ENCODE peak calls at places on chromosomes 4 and X, in seven cellular contexts. Z, T, G, R, S, L and P are unnamed samples. For H3K9me3, the result is how much of the 10 kb centered on the place peaks cover.

GRCh38 chrX:38595801-38596200 is 34.5 kb downstream of the TSPAN7 start:
- DNase-seq in Z (no peak), T (no peak), G (no peak), R (no peak), S (no peak), L (no peak), P (no peak)

GRCh38 chr4:183610033-183610432 is 49.0 kb downstream of the RWDD4 start:
- DNase-seq in Z (peak), T (no peak), G (no peak), R (no peak), S (no peak), L (no peak), P (no peak)

GRCh38 chrX:39811391-39811790 is 286.4 kb downstream of the BCOR start:
- DNase-seq in Z (no peak), T (no peak), G (no peak), R (peak), S (no peak), L (no peak), P (no peak)

GRCh38 chrX:140034916-140035315 is 69.6 kb upstream of the CXorf66 start:
- DNase-seq in Z (peak), T (no peak), G (no peak), R (no peak), S (no peak), L (no peak), P (no peak)

GRCh38 chrX:6053126-6053625 is 175.5 kb downstream of the NLGN4X start:
- DNase-seq in Z (no peak), T (no peak), G (no peak), R (no peak), S (no peak), L (no peak), P (no peak)

GRCh38 chr4:40976343-40976742 is 226.6 kb downstream of the NSUN7 start:
- DNase-seq in Z (peak), T (no peak), G (no peak), R (peak), S (peak), L (no peak), P (no peak)

GRCh38 chrX:39899876-39900787 is 197.6 kb downstream of the BCOR start:
- DNase-seq in Z (no peak), T (no peak), G (no peak), R (no peak), S (no peak), L (no peak), P (no peak)

GRCh38 chr4:166324321-166324720 is 451.3 kb downstream of the TLL1 start:
- DNase-seq in Z (peak), T (no peak), G (no peak), R (peak), S (no peak), L (no peak), P (no peak)

GRCh38 chrX:133776072-133776471 is 209.3 kb downstream of the GPC3 start:
- DNase-seq in Z (peak), T (no peak), G (peak), R (peak), S (peak), L (peak), P (no peak)

GRCh38 chr4:137307806-137308205 is 224.5 kb downstream of the PCDH18 start:
- DNase-seq in Z (peak), T (no peak), G (no peak), R (peak), S (no peak), L (no peak), P (no peak)

DNA sequence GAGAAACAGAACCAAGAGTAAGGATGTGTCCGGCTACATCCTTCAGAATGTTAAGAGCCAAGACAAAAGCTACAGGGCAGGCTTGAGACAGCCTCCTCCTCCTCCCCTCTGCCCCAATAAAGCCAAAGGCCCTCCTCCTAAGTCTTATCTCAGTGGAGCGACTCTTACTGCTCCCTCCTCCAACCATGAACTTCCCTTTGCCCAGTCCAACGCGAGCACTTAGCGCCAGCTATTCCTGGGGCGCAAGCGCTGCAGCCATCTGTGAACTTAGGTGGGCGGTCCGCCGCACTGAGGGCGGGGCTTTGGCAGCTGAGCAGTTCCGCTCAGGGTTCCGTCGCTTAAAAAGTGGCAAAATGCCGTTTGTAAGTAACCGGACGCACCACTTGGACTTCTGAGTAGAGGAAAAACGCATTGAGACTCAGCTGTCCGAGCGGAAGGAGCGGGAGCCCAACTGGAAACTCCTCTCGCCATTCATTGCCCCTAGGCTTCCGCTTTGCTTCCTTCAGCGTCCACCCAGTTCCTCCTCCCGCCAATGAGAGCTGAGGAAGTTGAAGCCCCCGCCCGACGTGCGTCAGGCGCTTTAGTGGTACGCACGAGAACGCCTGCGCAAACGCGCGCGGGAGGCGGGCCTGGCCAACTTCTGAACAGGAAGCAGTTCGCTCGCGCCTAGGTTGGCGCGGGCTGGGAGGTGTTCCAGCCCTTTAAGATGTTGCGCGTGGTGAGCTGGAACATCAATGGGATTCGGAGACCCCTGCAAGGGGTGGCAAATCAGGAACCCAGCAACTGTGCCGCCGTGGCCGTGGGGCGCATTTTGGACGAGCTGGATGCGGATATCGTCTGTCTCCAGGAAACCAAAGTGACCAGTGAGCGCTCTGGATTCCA is at the start of gene APEX2:
- DNase-seq in Z (peak), T (peak), G (peak), R (peak), S (peak), L (peak), P (peak)
- H3K9me3 ChIP-seq in Z (under half), T (under half), G (under half), R (under half), S (under half), L (under half), P (under half)

GRCh38 chr4:100268807-100269206 is 78.5 kb upstream of the DDIT4L start:
- DNase-seq in Z (no peak), T (no peak), G (no peak), R (no peak), S (no peak), L (no peak), P (no peak)

GRCh38 chr4:100269446-100269845 is 79.2 kb upstream of the DDIT4L start:
- DNase-seq in Z (no peak), T (no peak), G (no peak), R (no peak), S (no peak), L (no peak), P (no peak)
- H3K9me3 ChIP-seq in Z (under half), T (under half), G (under half), R (under half), S (under half), L (under half), P (under half)

DNA sequence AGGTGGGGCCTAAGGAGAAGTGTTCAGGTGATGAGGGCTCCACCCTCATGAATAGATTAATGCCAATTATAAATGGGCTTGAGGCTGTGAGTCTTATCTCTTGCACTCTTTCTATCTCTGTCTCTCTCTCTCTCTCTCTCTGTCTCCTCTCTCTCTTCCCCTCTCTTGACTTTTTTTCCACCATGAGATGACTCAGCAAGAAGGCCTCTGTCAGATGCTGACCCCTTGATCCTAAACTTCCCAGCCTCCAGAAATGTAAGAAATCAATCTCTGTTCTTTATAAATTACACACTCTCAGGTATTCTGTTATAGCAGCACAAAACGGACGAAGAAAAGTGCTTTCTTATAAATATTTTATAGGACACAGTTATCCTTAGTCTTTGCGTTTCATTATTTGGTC is 184.9 kb upstream of the PCDH7 start:
- DNase-seq in Z (peak), T (no peak), G (no peak), R (no peak), S (no peak), L (no peak), P (no peak)
- H3K9me3 ChIP-seq in Z (under half), T (under half), G (under half), R (under half), S (under half), L (under half), P (under half)

DNA sequence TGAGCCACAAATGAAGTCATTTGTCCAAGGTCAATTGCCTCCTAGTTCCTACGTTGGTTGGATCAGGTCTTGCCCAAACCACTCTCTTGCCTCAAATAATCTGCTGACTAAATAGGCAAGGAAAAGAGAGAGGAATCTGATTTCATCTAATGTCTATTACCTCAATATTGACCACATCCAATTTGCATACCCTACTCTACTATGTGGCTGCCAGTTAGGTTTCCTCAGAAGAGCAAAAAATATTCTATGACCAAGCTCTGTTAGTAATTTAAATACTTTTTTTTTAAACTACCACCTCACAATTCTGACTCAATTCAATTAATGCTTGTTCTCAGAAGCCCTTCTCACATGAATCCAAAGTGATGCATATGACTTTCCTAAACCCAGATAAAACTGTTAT is 98.7 kb downstream of the HUWE1 start:
- DNase-seq in Z (no peak), T (no peak), G (no peak), R (no peak), S (no peak), L (no peak), P (no peak)
- H3K9me3 ChIP-seq in Z (under half), T (under half), G (under half), R (under half), S (under half), L (under half), P (under half)

GRCh38 chr4:1339489-1339888 is 7.5 kb upstream of the UVSSA start:
- DNase-seq in Z (no peak), T (no peak), G (no peak), R (no peak), S (no peak), L (no peak), P (peak)

GRCh38 chr4:1340181-1340747 is 6.7 kb upstream of the UVSSA start:
- DNase-seq in Z (no peak), T (no peak), G (no peak), R (no peak), S (no peak), L (no peak), P (peak)

GRCh38 chr4:1338752-1339414 is 8.1 kb upstream of the UVSSA start:
- DNase-seq in Z (no peak), T (no peak), G (no peak), R (no peak), S (no peak), L (no peak), P (peak)

GRCh38 chr4:1342003-1342402 is 5.0 kb upstream of the UVSSA start:
- DNase-seq in Z (no peak), T (no peak), G (no peak), R (no peak), S (no peak), L (no peak), P (no peak)

GRCh38 chr4:1340861-1341260 is 6.1 kb upstream of the UVSSA start:
- DNase-seq in Z (no peak), T (no peak), G (no peak), R (no peak), S (no peak), L (no peak), P (peak)
- H3K9me3 ChIP-seq in Z (under half), T (under half), G (under half), R (under half), S (under half), L (under half), P (under half)

DNA sequence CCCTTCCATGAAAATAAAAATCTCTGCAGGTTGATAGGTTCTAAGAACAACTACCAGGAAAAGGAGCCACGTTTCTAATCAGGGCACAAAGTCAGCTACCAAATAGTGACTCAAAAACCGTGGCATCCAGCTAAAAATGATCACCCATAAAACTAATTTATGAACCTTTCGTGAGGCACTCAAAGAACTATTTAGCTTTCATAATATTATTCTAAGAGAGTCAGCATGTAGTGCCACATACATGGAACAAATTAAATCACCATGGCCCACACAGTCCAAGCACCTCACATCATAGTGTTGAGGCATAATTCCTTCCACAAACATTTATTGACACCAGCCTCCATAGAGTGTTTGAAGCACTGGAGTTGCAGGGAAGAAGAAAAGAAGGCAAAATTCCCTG is 252.0 kb upstream of the PPARGC1A start:
- DNase-seq in Z (no peak), T (no peak), G (no peak), R (no peak), S (no peak), L (no peak), P (no peak)
- H3K9me3 ChIP-seq in Z (under half), T (under half), G (under half), R (under half), S (under half), L (under half), P (under half)

DNA sequence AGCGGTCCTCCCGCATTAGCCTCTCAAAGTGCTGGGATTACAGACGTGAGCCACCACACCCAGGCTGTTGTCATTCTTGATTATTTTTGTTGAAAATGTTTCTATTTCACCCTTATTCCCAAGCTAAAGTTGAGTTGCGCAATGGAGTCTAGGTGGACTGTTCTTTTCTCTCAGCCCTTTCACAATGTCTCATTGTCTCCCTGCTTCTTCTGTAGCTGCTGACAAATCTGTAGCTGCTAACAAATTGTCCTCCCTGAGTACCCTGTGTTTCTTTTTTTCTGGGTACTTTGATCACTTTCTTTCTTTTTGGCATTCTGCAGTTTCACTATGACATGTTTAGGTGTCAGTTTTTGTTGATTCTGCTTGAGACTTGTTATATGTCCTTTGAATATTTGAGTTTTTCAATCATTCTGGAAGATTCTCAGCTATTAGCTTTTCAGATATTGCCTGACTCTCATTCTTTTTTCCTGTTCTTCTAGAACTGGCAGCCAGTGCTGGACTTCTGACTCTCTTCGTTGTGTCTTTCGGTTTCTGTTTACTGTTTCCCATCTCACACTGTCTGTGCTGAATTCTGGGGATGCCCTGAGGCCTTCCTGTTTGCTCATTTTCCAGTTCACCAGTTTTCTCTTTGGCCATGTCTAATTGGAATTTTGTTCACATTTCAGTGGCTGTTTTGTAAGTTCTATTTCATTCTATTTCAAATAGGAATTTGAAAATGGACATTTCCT is 6.6 kb downstream of the ABCD1 start:
- DNase-seq in Z (peak), T (no peak), G (no peak), R (no peak), S (no peak), L (no peak), P (no peak)
- H3K9me3 ChIP-seq in Z (under half), T (under half), G (under half), R (under half), S (under half), L (under half), P (under half)

GRCh38 chr4:175252642-175253041 is 334.5 kb downstream of the ADAM29 start:
- DNase-seq in Z (no peak), T (no peak), G (no peak), R (no peak), S (no peak), L (no peak), P (no peak)
- H3K9me3 ChIP-seq in Z (under half), T (under half), G (under half), R (under half), S (under half), L (under half), P (under half)

GRCh38 chr4:99008051-99008450 is 12.5 kb downstream of the METAP1 start:
- DNase-seq in Z (no peak), T (no peak), G (no peak), R (no peak), S (no peak), L (no peak), P (no peak)

GRCh38 chr4:99013884-99014523 is 18.5 kb downstream of the METAP1 start:
- DNase-seq in Z (no peak), T (no peak), G (no peak), R (no peak), S (no peak), L (no peak), P (no peak)

GRCh38 chr4:99011910-99012309 is 16.4 kb downstream of the METAP1 start:
- DNase-seq in Z (no peak), T (no peak), G (no peak), R (no peak), S (no peak), L (no peak), P (no peak)

GRCh38 chr4:99013402-99013843 is 17.9 kb downstream of the METAP1 start:
- DNase-seq in Z (peak), T (no peak), G (no peak), R (no peak), S (no peak), L (no peak), P (no peak)
- H3K9me3 ChIP-seq in Z (under half), T (under half), G (under half), R (under half), S (under half), L (under half), P (under half)

DNA sequence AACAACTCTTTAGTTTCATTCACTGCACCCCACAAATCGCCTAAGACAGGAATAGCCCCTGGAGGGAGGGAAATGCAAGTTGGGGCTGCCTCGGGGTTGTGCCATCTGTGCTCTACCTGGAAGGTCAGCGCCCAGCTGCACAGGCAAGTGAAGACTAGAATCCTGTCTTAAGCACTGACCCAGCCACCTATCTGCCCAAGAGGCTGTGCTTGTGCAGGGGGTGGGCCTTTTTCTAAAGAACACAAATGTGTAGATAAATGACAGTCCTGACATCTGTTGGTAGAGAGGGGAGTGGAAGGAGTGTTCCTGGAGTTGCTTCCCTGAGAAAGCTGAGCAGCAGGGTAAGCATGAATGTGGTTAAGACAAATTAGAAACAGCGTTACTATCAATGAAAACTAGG is 15.7 kb downstream of the ZNF518B start:
- DNase-seq in Z (no peak), T (no peak), G (no peak), R (no peak), S (no peak), L (no peak), P (no peak)
- H3K9me3 ChIP-seq in Z (under half), T (under half), G (under half), R (under half), S (half or more), L (under half), P (under half)